ENCODE peak calls at places on chromosomes 16 and 17, in six cellular contexts. One of them, this sample, is unnamed.

GRCh38 chr16:23026777-23027362 is 122.4 kb downstream of the USP31 start:
- DNase-seq in IMR-90: peak
- DNase-seq in H9: peak
- DNase-seq in mesenchymal stem cell: peak
- DNase-seq in H1: peak
- DNase-seq in mesendoderm: peak
- DNase-seq in this sample: peak

GRCh38 chr17:76529224-76529642 is 8.3 kb downstream of the CYGB start:
- DNase-seq in IMR-90: peak
- DNase-seq in H9: no peak
- DNase-seq in mesenchymal stem cell: peak
- DNase-seq in H1: no peak
- DNase-seq in mesendoderm: no peak
- DNase-seq in this sample: no peak

GRCh38 chr17:11330871-11331270 is 89.9 kb downstream of the SHISA6 start:
- DNase-seq in IMR-90: peak
- DNase-seq in H9: peak
- DNase-seq in mesenchymal stem cell: no peak
- DNase-seq in H1: peak
- DNase-seq in mesendoderm: peak
- DNase-seq in this sample: peak

GRCh38 chr17:47197821-47198220 is 8.7 kb upstream of the CDC27 start:
- DNase-seq in IMR-90: no peak
- DNase-seq in H9: no peak
- DNase-seq in mesenchymal stem cell: no peak
- DNase-seq in H1: no peak
- DNase-seq in mesendoderm: peak
- DNase-seq in this sample: no peak

GRCh38 chr17:59093145-59093701 is 13.5 kb downstream of the TRIM37 start:
- DNase-seq in IMR-90: no peak
- DNase-seq in H9: no peak
- DNase-seq in mesenchymal stem cell: no peak
- DNase-seq in H1: no peak
- DNase-seq in mesendoderm: no peak
- DNase-seq in this sample: no peak

GRCh38 chr17:1920948-1921351 is 91.1 kb downstream of the RPA1 start:
- DNase-seq in IMR-90: no peak
- DNase-seq in H9: no peak
- DNase-seq in mesenchymal stem cell: no peak
- DNase-seq in H1: no peak
- DNase-seq in mesendoderm: no peak
- DNase-seq in this sample: no peak

GRCh38 chr16:53780051-53780450 is 76.1 kb downstream of the FTO start:
- DNase-seq in IMR-90: no peak
- DNase-seq in H9: no peak
- DNase-seq in mesenchymal stem cell: no peak
- DNase-seq in H1: no peak
- DNase-seq in mesendoderm: no peak
- DNase-seq in this sample: no peak

GRCh38 chr17:80045703-80046102 is 9.3 kb downstream of the CCDC40 start:
- DNase-seq in IMR-90: no peak
- DNase-seq in H9: no peak
- DNase-seq in mesenchymal stem cell: no peak
- DNase-seq in H1: no peak
- DNase-seq in mesendoderm: no peak
- DNase-seq in this sample: no peak

GRCh38 chr16:30769379-30770089 is 7.4 kb downstream of the RNF40 start:
- DNase-seq in IMR-90: no peak
- DNase-seq in H9: no peak
- DNase-seq in mesenchymal stem cell: no peak
- DNase-seq in H1: no peak
- DNase-seq in mesendoderm: no peak
- DNase-seq in this sample: no peak

GRCh38 chr17:63698886-63699637 is 863 bp downstream of the LIMD2 start:
- DNase-seq in IMR-90: peak
- DNase-seq in H9: peak
- DNase-seq in mesenchymal stem cell: peak
- DNase-seq in H1: peak
- DNase-seq in mesendoderm: peak
- DNase-seq in this sample: no peak

GRCh38 chr17:32671891-32672290 is 185.1 kb downstream of the CDK5R1 start:
- DNase-seq in IMR-90: no peak
- DNase-seq in H9: no peak
- DNase-seq in mesenchymal stem cell: no peak
- DNase-seq in H1: no peak
- DNase-seq in mesendoderm: no peak
- DNase-seq in this sample: no peak
- H3K4me2 ChIP-seq in IMR-90: no peak
- H3K4me2 ChIP-seq in H9: no peak
- H3K4me2 ChIP-seq in mesenchymal stem cell: no peak
- H3K4me2 ChIP-seq in H1: no peak
- H3K4me2 ChIP-seq in mesendoderm: no peak
- H3K4me2 ChIP-seq in this sample: no peak

GRCh38 chr16:1747934-1748333 is 23.4 kb downstream of the NME3 start:
- DNase-seq in IMR-90: no peak
- DNase-seq in H9: no peak
- DNase-seq in mesenchymal stem cell: no peak
- DNase-seq in H1: no peak
- DNase-seq in mesendoderm: no peak
- DNase-seq in this sample: no peak
- H2BK15ac ChIP-seq in IMR-90: no peak
- H2BK15ac ChIP-seq in H9: no peak
- H2BK15ac ChIP-seq in mesenchymal stem cell: no peak
- H2BK15ac ChIP-seq in H1: no peak
- H2BK15ac ChIP-seq in mesendoderm: no peak
- H2BK15ac ChIP-seq in this sample: no peak

DNA sequence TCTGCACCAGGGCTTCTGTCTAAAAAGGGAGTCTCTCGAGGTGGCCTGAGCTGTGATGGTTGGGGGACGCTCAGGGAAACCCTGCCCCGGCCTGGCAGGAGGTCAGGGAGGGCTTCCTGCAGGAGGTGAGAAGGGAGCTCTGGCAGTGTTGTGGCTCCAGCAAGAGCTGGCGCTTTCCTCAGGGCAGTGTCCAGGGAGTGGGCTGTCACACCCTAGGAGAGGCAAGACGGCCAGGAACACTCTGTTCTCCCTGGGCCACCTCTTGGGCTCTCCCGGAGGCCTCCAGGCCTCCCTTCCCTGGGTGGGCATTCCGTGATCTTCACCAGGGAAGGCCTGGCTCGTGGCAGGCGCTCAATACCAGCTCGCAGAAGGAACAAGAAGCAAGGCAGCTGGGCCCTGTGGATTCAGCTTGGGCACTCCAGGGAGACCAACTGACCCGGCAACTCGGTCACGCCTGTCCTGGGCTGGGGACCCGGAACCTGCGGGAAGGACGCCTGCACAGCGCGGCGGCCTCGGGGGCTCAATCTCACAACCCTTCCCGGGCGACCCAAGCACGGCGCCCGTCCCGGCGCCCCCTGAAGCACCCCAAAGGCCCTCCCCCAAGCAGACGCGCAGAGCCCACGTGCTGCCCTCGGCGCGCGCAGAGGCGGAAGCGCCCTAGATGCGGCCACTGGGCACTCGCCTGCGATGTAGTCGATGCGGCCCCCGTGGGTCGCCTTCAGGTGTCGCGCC is 694 bp downstream of the APRT start:
- DNase-seq in IMR-90: peak
- DNase-seq in H9: peak
- DNase-seq in mesenchymal stem cell: peak
- DNase-seq in H1: no peak
- DNase-seq in mesendoderm: peak
- DNase-seq in this sample: no peak
- H3K23ac ChIP-seq in IMR-90: peak
- H3K23ac ChIP-seq in H9: no peak
- H3K23ac ChIP-seq in mesenchymal stem cell: no peak
- H3K23ac ChIP-seq in H1: no peak
- H3K23ac ChIP-seq in mesendoderm: peak
- H3K23ac ChIP-seq in this sample: peak

GRCh38 chr16:3578121-3578520 is 918 bp upstream of the NLRC3 start:
- DNase-seq in IMR-90: no peak
- DNase-seq in H9: no peak
- DNase-seq in mesenchymal stem cell: no peak
- DNase-seq in H1: no peak
- DNase-seq in mesendoderm: no peak
- DNase-seq in this sample: no peak
- H3K4me2 ChIP-seq in IMR-90: no peak
- H3K4me2 ChIP-seq in H9: no peak
- H3K4me2 ChIP-seq in mesenchymal stem cell: no peak
- H3K4me2 ChIP-seq in H1: peak
- H3K4me2 ChIP-seq in mesendoderm: no peak
- H3K4me2 ChIP-seq in this sample: no peak